ENCODE peak calls at places on chromosomes 6 and 20, in five cellular contexts. X, D, V, L and O are unnamed samples. For H3K4me1, the result is how much of the 10 kb centered on the place peaks cover.

GRCh38 chr6:139409026-139409425 is 34.6 kb upstream of the CITED2 start:
- DNase-seq in V (no peak), L (peak), X (no peak), D (no peak), O (peak)

GRCh38 chr6:110882824-110883554 is 8.4 kb downstream of the AMD1 start:
- DNase-seq in L (no peak), X (no peak), D (no peak), V (no peak), O (no peak)

GRCh38 chr20:62603907-62604785 is 38.2 kb upstream of the SLCO4A1 start:
- DNase-seq in V (no peak), D (no peak), X (no peak), L (no peak), O (no peak)

GRCh38 chr20:1858859-1859258 is 36.3 kb upstream of the SIRPA start:
- DNase-seq in V (no peak), L (no peak), D (no peak), X (no peak), O (no peak)

GRCh38 chr20:46400253-46400652 is 6.2 kb downstream of the ELMO2 start:
- DNase-seq in D (no peak), X (no peak), L (no peak), V (peak), O (no peak)

GRCh38 chr20:57464642-57465211 is 60.2 kb downstream of the CTCFL start:
- DNase-seq in X (no peak), V (no peak), L (peak), D (no peak), O (no peak)

GRCh38 chr20:50191566-50192363 is 1.1 kb downstream of the CEBPB start:
- DNase-seq in D (peak), L (peak), V (peak), X (peak), O (no peak)

GRCh38 chr6:7114744-7115451 is 7.1 kb downstream of the RREB1 start:
- DNase-seq in V (no peak), L (no peak), D (no peak), X (no peak), O (no peak)

GRCh38 chr6:166969390-166970002 is 13.1 kb upstream of the RNASET2 start:
- DNase-seq in V (no peak), X (peak), D (no peak), L (no peak), O (no peak)

GRCh38 chr6:21317634-21318033 is 275.9 kb upstream of the SOX4 start:
- DNase-seq in X (no peak), D (no peak), L (no peak), V (no peak), O (no peak)

GRCh38 chr20:31570735-31571617 is 34.1 kb upstream of the ID1 start:
- DNase-seq in V (no peak), L (no peak), D (no peak), X (no peak), O (no peak)

GRCh38 chr20:10670521-10671220 is 3.1 kb downstream of the JAG1 start:
- DNase-seq in L (no peak), D (no peak), V (peak), X (no peak), O (peak)

GRCh38 chr20:10669843-10670446 is 3.9 kb downstream of the JAG1 start:
- DNase-seq in L (no peak), V (no peak), X (no peak), D (no peak), O (no peak)

GRCh38 chr20:10667560-10668167 is 6.1 kb downstream of the JAG1 start:
- DNase-seq in X (no peak), V (no peak), L (peak), D (peak), O (no peak)

GRCh38 chr20:10667077-10667401 is 6.8 kb downstream of the JAG1 start:
- DNase-seq in L (peak), V (no peak), X (no peak), D (no peak), O (peak)

DNA sequence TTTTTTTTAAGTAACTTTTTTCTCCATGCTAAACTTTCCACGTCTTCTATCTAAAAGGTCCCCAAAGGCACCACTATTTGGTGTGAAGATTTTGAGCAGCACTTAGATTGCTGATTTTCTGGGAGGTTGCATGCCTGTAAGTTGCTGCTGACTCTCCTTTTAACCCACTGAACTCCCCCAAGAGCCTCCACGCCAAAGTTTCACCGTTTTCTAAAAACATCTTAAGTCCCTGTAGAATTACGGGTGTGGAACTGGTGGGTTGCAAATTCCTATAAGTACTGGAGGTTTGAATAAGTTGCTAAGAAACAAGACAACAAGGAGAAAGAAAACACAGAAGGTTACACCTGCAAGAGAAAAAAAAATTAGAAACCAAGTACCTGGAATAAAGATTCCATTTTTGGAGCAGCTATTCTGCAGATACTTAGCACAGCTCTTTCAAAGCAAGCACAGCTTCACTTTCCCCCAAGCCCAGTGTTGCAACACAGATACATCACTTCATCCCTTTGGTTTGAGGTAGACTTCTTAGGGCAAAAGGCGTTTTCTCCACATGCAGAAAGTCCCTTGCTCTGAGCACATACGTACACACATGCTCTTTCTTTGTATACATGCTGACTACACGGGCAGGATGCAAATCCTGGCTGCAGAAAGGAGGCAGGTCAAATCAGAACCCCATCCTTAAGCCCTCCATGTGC is 5.0 kb downstream of the JAG1 start:
- DNase-seq in V (no peak), X (no peak), L (no peak), D (no peak), O (peak)
- H3K4me1 ChIP-seq in V (under half), X (under half), L (half or more), D (under half), O (under half)

GRCh38 chr6:47715782-47716181 is 17.4 kb downstream of the ADGRF4 start:
- DNase-seq in L (no peak), V (no peak), X (no peak), D (no peak), O (no peak)
- H3K4me1 ChIP-seq in L (under half), V (under half), X (under half), D (under half), O (under half)

GRCh38 chr20:41151134-41151869 is 14.0 kb downstream of the PLCG1 start:
- DNase-seq in X (no peak), V (no peak), L (no peak), D (no peak), O (no peak)

GRCh38 chr20:41150664-41151063 is 13.3 kb downstream of the PLCG1 start:
- DNase-seq in L (no peak), X (no peak), D (no peak), V (no peak), O (no peak)

GRCh38 chr20:41152108-41152757 is 14.9 kb downstream of the PLCG1 start:
- DNase-seq in X (no peak), D (no peak), V (no peak), L (no peak), O (no peak)

GRCh38 chr20:41148956-41149355 is 11.6 kb downstream of the PLCG1 start:
- DNase-seq in L (no peak), D (no peak), X (no peak), V (no peak), O (no peak)

GRCh38 chr20:41149679-41150131 is 12.4 kb downstream of the PLCG1 start:
- DNase-seq in D (no peak), X (no peak), V (no peak), L (peak), O (peak)
- H3K4me1 ChIP-seq in D (under half), X (half or more), V (under half), L (under half), O (under half)

GRCh38 chr20:25050501-25051350 is 7.2 kb downstream of the ACSS1 start:
- DNase-seq in D (no peak), X (no peak), V (no peak), L (no peak), O (no peak)
- H3K4me1 ChIP-seq in D (under half), X (under half), V (under half), L (under half), O (under half)

DNA sequence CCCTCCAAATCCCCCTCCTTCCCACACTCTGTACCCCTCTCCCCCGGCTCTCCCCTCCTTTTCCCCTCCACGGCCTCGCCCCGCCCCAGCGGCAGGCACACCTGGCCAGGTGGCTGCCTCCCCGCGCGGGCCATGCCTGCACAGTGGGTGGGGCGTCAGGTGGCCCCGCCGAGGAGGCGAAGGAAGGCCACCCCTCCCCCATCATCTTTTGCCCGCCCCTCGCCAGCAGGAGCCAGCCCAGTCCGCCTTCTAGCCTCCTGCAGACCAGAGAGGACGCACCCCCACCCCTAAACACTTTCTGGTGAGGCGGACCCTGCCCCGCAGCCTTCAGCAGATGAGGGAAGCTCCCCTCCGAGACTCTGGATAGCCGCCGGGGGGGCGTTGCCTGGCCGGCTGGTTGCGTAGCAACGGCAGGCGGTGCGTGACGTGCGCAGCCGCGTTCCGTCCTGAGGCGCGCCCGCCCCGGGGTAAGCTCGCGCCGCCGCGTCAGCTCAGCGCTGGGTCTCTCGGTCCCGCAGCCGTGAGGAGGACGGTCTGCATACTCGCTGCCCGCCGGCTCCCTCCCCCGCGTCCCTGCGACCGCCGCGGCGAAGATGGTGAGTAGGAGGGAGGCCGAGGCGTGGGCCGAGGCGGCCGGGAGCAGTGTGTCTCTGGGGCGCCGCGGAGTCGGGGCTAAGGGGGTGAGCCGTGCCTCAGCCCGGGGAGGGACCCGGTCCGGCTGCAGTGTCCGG is at the start of gene DSTN:
- DNase-seq in V (peak), L (peak), X (peak), D (peak), O (peak)
- H3K4me1 ChIP-seq in V (under half), L (under half), X (under half), D (under half), O (under half)

GRCh38 chr6:16769131-16769985 is 8.1 kb upstream of the ATXN1 start:
- DNase-seq in L (peak), X (peak), D (no peak), V (peak), O (peak)
- H3K4me1 ChIP-seq in L (under half), X (under half), D (under half), V (under half), O (under half)

DNA sequence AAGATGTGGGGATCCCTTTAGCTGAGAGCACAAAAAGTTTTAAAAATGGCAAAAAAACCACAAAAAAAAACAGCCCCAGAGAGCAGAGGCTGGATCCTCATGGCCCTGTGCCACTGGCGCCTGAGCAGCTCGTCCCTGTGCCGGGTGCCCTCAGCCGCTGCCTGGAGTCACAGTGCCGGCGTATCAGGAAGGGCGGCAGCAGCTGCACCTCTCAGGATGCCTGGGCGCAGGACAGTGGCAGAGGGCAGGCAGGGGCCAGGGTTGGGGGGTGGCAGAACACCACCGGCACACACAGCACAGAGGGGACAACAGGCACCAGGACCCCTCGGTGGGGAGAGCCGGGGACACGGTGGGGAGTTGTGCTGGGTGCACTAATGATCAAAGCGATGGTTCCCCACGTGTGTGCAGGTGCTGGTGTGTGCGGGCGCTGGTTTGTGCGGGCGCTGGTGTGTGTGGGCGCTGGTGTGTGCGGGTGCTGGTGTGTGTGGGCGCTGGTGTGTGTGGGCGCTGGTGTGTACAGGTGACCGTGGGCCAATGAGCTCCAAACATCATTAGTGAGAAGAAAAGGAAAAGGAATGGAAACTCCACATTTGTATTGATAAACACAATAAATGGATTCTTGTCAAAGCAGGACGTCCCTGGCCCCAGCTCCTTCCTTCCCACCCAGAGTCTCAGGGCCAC is 1.5 kb upstream of the FRMD1 start:
- DNase-seq in V (no peak), X (no peak), L (no peak), D (no peak), O (no peak)
- H3K4me1 ChIP-seq in V (under half), X (under half), L (under half), D (under half), O (under half)

DNA sequence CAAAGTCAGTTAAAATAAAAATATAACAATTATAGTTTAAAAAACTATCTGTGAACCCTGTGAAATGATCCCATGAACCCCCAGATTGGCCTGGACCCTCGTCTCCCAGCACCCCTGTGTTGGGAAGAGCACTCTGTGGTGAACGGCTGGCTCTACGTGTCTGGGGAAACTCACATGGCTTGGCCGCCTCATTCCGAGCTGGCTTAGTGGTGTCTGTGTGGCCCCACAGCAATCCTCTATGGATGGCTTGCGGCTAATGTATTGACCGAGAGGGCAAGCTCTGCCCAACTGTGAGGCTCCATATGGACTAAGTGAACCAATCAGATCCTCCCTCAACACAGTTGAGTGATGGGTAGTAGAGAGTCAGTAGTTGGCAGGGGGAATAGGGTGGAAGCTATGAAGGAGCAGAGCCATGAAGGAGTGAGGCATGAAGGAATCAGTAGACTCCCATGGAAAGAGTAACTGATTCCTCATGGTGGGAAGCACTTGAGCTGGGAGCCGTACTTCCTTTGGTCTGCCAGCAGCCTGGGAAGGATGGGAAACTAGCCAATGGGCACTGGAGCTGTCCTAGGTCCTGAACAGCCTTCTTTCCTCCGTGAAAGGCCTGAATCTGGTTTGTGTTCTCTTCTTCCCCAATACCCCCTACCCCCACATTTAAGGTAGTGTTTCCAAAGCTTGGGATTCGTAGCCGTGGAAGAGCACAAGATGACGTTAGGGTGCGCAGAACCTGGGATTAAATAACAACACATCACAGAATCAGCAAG is 21.6 kb upstream of the ZNF831 start:
- DNase-seq in D (peak), X (no peak), V (peak), L (no peak), O (no peak)
- H3K4me1 ChIP-seq in D (under half), X (under half), V (under half), L (under half), O (under half)

DNA sequence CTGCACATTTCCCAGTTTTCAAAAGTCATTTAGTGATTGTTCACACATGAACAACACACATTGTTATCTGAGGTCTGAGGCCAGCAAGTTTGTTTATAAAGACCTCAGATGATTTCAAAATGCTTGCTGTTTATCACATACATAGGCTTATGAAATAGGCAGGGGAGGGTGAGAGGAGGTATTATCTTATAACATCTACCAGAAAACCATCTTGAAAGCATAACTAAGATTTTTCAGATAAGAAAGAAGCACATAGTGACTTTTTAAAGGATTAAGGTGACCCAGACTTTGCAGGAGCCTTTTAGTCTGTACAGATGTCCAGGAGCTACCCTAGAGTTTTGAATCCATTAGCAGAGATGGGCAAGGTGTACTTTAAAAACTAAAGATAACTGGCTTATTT is 381.7 kb downstream of the GJA1 start:
- DNase-seq in X (no peak), D (no peak), V (no peak), L (no peak), O (no peak)
- H3K4me1 ChIP-seq in X (under half), D (under half), V (under half), L (under half), O (under half)